ENCODE peak calls at places on chromosomes 6 and 20, in six cellular contexts. Z is germinal center; N is AML-193; F is activated naive CD4-positive, alpha-beta T cell treated with anti-CD3 and anti-CD28 coated beads, Interleukin-2, amount 50 U/mL, for 16 hours; A is heart right ventricle; Q is renal cortical epithelial cell. O is an unnamed sample.

GRCh38 chr20:47878601-47879004 is 93.3 kb upstream of the SULF2 start:
- DNase-seq in F (no peak), A (no peak), Q (no peak), Z (no peak), N (no peak), O (no peak)

GRCh38 chr6:136225496-136225895 is 24.6 kb downstream of the MTFR2 start:
- DNase-seq in F (peak; percentile 43), Z (no peak), N (no peak), Q (peak; percentile 37), A (no peak), O (no peak)

GRCh38 chr20:45104786-45105185 is 3.9 kb upstream of the KCNS1 start:
- DNase-seq in N (no peak), Z (no peak), F (no peak), A (no peak), Q (peak; percentile 98), O (no peak)

GRCh38 chr6:9532621-9533557 is 882.0 kb downstream of the TFAP2A start:
- DNase-seq in Z (no peak), Q (peak; percentile 66), N (no peak), F (no peak), A (no peak), O (no peak)

GRCh38 chr6:83151114-83151513 is 42.0 kb downstream of the PGM3 start:
- DNase-seq in A (no peak), Z (no peak), N (no peak), Q (no peak), F (no peak), O (no peak)

GRCh38 chr6:42137192-42137753 is 5.1 kb downstream of the C6orf132 start:
- DNase-seq in Z (no peak), N (no peak), F (no peak), Q (peak; percentile 57), A (no peak), O (no peak)

GRCh38 chr20:58006346-58007316 is 221.8 kb downstream of the ANKRD60 start:
- DNase-seq in A (no peak), F (no peak), Q (no peak), Z (no peak), N (no peak), O (no peak)

GRCh38 chr6:7269816-7270215 is 43.2 kb downstream of the SSR1 start:
- DNase-seq in A (no peak), N (no peak), Z (no peak), F (no peak), Q (no peak), O (no peak)

GRCh38 chr6:166330612-166331011 is 11.7 kb downstream of the SFT2D1 start:
- DNase-seq in Z (no peak), F (no peak), Q (peak; percentile 64), N (no peak), A (peak; percentile 67), O (no peak)

GRCh38 chr6:42428326-42429041 is 23.2 kb downstream of the TRERF1 start:
- DNase-seq in A (peak; percentile 64), F (peak; percentile 58), Q (peak; percentile 40), N (no peak), Z (peak; percentile 60), O (no peak)

O was measured in activated naive CD8-positive, alpha-beta T cell treated with anti-CD3 and anti-CD28 coated beads, Interleukin-2, amount 10 ng/mL, durations not matched to agents 7 days and 5 days.